ENCODE peak calls at places on chromosomes 16 and 17, in five cellular contexts. X, R, O, L and J are unnamed samples.

GRCh38 chr17:83053021-83053778 is 26.2 kb upstream of the METRNL start:
- DNase-seq in X (no peak), L (peak; percentile 83), R (no peak), O (peak; percentile 12), J (peak; percentile 47)

GRCh38 chr17:8116779-8117178 is 1.5 kb downstream of the ALOXE3 start:
- DNase-seq in O (no peak), X (no peak), L (no peak), R (no peak), J (no peak)

GRCh38 chr17:77492446-77493237 is 351.9 kb downstream of the SEC14L1 start:
- DNase-seq in X (no peak), L (peak; percentile 71), R (no peak), O (peak; percentile 10), J (no peak)

GRCh38 chr17:70938311-70938710 is 769.0 kb downstream of the KCNJ2 start:
- DNase-seq in R (no peak), L (no peak), O (no peak), X (no peak), J (no peak)

GRCh38 chr17:54992797-54993639 is 24.5 kb downstream of the STXBP4 start:
- DNase-seq in X (peak; percentile 23), R (no peak), L (no peak), O (no peak), J (no peak)

GRCh38 chr17:81923302-81924260 is 4.0 kb downstream of the MAFG start:
- DNase-seq in X (no peak), O (peak; percentile 36), R (no peak), L (peak; percentile 92), J (no peak)

GRCh38 chr16:80852261-80852872 is 48.0 kb upstream of the CDYL2 start:
- DNase-seq in R (no peak), O (no peak), X (no peak), L (no peak), J (no peak)

GRCh38 chr17:64084086-64084939 is 45.6 kb downstream of the ERN1 start:
- DNase-seq in L (no peak), X (no peak), O (no peak), R (no peak), J (no peak)

GRCh38 chr16:241866-242265 is 7.2 kb downstream of the FAM234A start:
- DNase-seq in R (no peak), O (no peak), X (no peak), L (peak; percentile 18), J (no peak)

GRCh38 chr17:65131946-65132345 is 5.2 kb upstream of the RGS9 start:
- DNase-seq in X (no peak), L (no peak), R (no peak), O (no peak), J (no peak)

GRCh38 chr17:80749611-80750010 is 205.0 kb downstream of the RPTOR start:
- DNase-seq in X (no peak), O (no peak), R (no peak), L (no peak), J (no peak)

GRCh38 chr17:80752369-80752705 is 207.7 kb downstream of the RPTOR start:
- DNase-seq in L (no peak), R (no peak), X (no peak), O (no peak), J (no peak)

GRCh38 chr17:80751460-80752368 is 207.1 kb downstream of the RPTOR start:
- DNase-seq in R (no peak), L (no peak), O (no peak), X (no peak), J (peak; percentile 35)

GRCh38 chr17:80750263-80750662 is 205.6 kb downstream of the RPTOR start:
- DNase-seq in O (no peak), R (no peak), L (no peak), X (no peak), J (no peak)

GRCh38 chr17:80751070-80751459 is 206.4 kb downstream of the RPTOR start:
- DNase-seq in L (no peak), O (no peak), X (no peak), R (no peak), J (no peak)
- H3K36me3 ChIP-seq in L (no peaks in the 10 kb centered on the region), O (peaks cover 25% of the 10 kb centered on the region), X (no peaks in the 10 kb centered on the region), R (peaks cover 5% of the 10 kb centered on the region), J (no peaks in the 10 kb centered on the region)

DNA sequence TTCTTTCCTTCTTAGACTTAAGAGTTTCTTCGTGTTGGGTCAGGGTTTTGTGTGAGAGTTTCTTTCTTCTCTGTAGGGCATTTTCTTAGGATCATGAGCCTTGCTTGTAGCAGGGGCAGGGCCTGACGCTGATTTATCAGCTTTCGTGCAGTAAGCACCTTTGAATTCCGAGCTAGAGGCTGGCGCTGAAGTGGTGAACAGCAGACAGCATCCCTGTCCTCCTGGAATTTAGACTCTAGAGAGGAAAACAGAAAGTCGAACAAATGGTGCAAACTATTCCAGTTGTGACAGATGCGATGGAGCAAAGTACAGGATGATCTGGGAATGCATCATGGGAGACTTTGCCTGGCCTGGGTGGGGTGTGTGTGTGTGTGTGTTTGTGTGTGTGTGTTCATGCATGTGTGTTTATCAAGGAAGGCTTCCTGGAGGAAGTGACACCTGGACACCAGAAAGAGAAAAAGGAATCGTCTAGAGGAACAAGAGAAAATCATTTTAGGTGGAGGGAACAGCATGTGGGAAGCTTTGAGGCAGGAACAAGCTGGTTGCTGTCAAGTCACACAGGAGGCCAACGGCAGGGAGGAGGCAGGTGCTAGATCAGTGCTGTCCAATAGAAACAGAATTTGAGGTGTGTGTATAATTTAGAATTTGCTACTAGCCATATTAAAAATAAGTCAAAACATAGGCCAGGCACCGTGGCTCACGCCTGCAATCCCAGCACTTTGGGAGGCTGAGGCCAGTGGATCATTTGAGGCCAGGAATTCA is 60.2 kb downstream of the WWP2 start:
- DNase-seq in O (no peak), X (no peak), R (no peak), L (no peak), J (no peak)
- H3K4me3 ChIP-seq in O (no peak overlapping the region), X (no peak overlapping the region), R (no peak overlapping the region), L (no peak overlapping the region), J (no peak overlapping the region)

GRCh38 chr17:5584971-5585794 is 874 bp upstream of the NLRP1 start:
- DNase-seq in L (no peak), R (no peak), X (no peak), O (no peak), J (no peak)

GRCh38 chr17:5585814-5586558 is 1.7 kb upstream of the NLRP1 start:
- DNase-seq in X (no peak), R (peak; percentile 51), L (no peak), O (no peak), J (no peak)

GRCh38 chr17:5582177-5582885 is 2.0 kb downstream of the NLRP1 start:
- DNase-seq in R (no peak), O (no peak), X (no peak), L (no peak), J (no peak)

GRCh38 chr17:5583426-5584382 is 605 bp downstream of the NLRP1 start:
- DNase-seq in R (no peak), L (peak; percentile 85), X (no peak), O (no peak), J (no peak)

DNA sequence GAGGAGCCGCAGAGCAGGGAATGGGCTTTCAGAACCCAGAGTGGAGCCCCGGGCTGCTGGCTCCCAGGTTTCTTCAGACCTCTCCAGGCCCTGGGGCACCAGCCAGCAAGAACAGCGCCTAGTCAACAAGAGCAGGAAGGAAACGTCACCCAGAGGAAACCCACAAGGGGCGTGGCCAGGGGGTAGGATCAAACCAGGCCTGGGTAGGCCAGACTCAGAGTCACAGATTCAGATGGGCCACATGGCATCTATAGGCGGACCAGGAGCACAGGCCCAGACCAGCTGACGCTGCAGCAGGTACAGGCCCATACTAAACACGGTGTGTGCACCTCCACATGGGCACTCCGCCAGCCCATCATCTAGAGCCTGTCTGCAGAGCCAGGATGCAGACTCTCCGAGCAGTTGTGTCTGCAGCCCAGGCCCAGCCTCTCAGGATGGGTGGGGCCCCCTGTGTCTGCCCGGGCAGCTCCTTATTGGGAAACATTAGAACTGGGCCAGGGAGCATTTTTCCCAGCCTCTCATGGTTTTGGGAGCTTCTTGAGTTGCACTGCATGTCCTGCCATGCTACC is at the start of gene NLRP1:
- DNase-seq in O (peak; percentile 77), L (peak; percentile 98), X (peak; percentile 46), R (peak; percentile 84), J (peak; percentile 83)
- TF ChIP-seq POLR2A in O (no peak), L (peak; percentile 93), X (peak; percentile 54), R (peak; percentile 74), J (no peak)

DNA sequence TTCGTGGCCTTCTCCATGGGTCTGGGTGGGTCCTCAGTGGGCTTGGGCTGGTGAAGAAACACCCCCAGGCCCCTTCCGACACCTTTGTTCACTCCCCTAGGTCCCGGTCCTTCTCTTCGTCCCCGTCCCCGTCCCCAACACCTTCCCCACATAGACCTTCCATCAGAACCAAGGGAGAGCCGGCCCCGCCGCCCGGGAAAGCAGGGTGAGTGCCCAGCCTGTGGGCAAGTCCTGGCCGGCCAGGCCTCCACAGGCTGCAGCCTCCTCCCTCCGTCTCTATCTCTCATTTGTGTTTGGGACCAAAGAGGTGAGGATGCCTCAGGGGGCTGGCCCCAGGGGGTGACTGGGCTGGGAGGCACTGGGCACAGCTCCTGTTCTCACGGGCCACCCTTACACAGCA is 14.5 kb upstream of the IL17C start:
- DNase-seq in R (no peak), O (no peak), L (no peak), X (no peak), J (no peak)
- H3K36me3 ChIP-seq in R (peaks cover 59% of the 10 kb centered on the region), O (peaks cover 84% of the 10 kb centered on the region), L (peaks cover 57% of the 10 kb centered on the region), X (peaks cover 31% of the 10 kb centered on the region), J (no peaks in the 10 kb centered on the region)

DNA sequence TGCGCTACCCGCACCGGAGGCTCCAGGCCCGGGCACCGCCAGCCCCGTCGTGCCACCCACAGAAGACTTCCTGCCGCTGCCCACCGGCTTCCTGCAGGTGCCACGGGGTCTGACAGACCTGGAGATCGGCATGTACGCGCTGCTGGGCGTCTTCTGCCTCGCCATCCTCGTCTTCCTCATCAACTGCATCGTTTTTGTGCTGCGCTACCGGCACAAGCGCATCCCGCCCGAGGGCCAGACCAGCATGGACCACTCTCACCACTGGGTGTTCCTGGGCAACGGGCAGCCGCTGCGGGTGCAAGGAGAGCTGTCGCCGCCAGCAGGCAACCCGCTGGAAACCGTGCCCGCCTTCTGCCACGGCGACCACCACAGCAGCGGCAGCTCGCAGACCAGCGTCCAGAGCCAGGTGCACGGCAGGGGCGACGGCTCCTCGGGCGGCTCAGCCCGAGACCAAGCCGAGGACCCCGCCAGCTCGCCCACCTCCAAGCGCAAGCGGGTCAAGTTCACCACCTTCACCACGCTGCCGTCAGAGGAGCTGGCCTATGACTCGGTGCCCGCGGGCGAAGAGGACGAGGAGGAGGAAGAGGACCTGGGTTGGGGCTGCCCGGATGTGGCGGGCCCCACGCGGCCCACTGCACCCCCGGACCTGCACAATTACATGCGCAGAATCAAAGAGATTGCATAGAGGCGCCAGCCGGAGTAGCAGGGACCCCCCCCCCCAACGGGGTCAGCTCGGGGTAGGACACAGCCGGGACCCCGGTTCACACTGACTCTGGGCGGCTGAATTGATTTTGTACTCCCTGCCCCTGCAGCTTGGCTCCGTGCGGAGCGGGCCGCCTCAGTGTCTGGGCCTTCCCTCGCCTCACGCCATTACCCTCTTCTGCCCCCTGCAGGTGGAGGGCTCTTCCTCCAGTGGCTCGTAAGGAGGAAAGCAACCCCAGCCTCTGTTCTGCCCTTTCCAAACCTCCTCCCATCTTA is 58.5 kb downstream of the TMEM132E start:
- DNase-seq in L (peak; percentile 90), O (peak; percentile 40), R (no peak), X (peak; percentile 66), J (peak; percentile 72)
- H3K4me3 ChIP-seq in L (peak overlapping the region; percentile 54), O (peak overlapping the region; percentile 16), R (no peak overlapping the region), X (peak overlapping the region; percentile 21), J (peak overlapping the region; percentile 63)